ENCODE peak calls at places on chromosomes 12 and 14, in five cellular contexts. One of them, this sample, is unnamed.

GRCh38 chr14:68548194-68549056 is 244.4 kb downstream of the ZFP36L1 start:
- DNase-seq in CD8-positive, alpha-beta T cell: no peak
- DNase-seq in cardiac fibroblast: peak; percentile 99
- DNase-seq in choroid plexus epithelial cell: peak; percentile 97
- DNase-seq in spleen: no peak
- DNase-seq in this sample: no peak

GRCh38 chr14:97274626-97275025 is 477.4 kb downstream of the VRK1 start:
- DNase-seq in CD8-positive, alpha-beta T cell: no peak
- DNase-seq in cardiac fibroblast: no peak
- DNase-seq in spleen: no peak
- DNase-seq in choroid plexus epithelial cell: no peak
- DNase-seq in this sample: no peak

GRCh38 chr14:36553650-36554260 is 28.7 kb downstream of the NKX2-8 start:
- DNase-seq in CD8-positive, alpha-beta T cell: no peak
- DNase-seq in spleen: no peak
- DNase-seq in cardiac fibroblast: peak; percentile 68
- DNase-seq in choroid plexus epithelial cell: peak; percentile 80
- DNase-seq in this sample: no peak

GRCh38 chr12:130818381-130819247 is 20.4 kb downstream of the STX2 start:
- DNase-seq in choroid plexus epithelial cell: peak; percentile 25
- DNase-seq in CD8-positive, alpha-beta T cell: peak; percentile 61
- DNase-seq in spleen: peak; percentile 94
- DNase-seq in cardiac fibroblast: peak; percentile 38
- DNase-seq in this sample: peak; percentile 80

GRCh38 chr12:118377005-118377890 is 893 bp downstream of the SUDS3 start:
- DNase-seq in choroid plexus epithelial cell: no peak
- DNase-seq in cardiac fibroblast: no peak
- DNase-seq in spleen: no peak
- DNase-seq in CD8-positive, alpha-beta T cell: no peak
- DNase-seq in this sample: no peak

GRCh38 chr14:20848316-20848954 is 42.8 kb upstream of the RNASE3 start:
- DNase-seq in spleen: no peak
- DNase-seq in CD8-positive, alpha-beta T cell: no peak
- DNase-seq in cardiac fibroblast: peak; percentile 58
- DNase-seq in choroid plexus epithelial cell: peak; percentile 5
- DNase-seq in this sample: no peak

GRCh38 chr12:96132819-96133218 is 61.4 kb upstream of the ELK3 start:
- DNase-seq in CD8-positive, alpha-beta T cell: no peak
- DNase-seq in spleen: no peak
- DNase-seq in choroid plexus epithelial cell: no peak
- DNase-seq in cardiac fibroblast: no peak
- DNase-seq in this sample: no peak

GRCh38 chr14:62187265-62187664 is 425.0 kb downstream of the SNAPC1 start:
- DNase-seq in choroid plexus epithelial cell: no peak
- DNase-seq in spleen: no peak
- DNase-seq in cardiac fibroblast: no peak
- DNase-seq in CD8-positive, alpha-beta T cell: no peak
- DNase-seq in this sample: no peak

GRCh38 chr12:75208851-75209781 is 523 bp downstream of the KCNC2 start:
- DNase-seq in CD8-positive, alpha-beta T cell: no peak
- DNase-seq in choroid plexus epithelial cell: peak; percentile 41
- DNase-seq in spleen: peak; percentile 62
- DNase-seq in cardiac fibroblast: peak; percentile 35
- DNase-seq in this sample: no peak

GRCh38 chr14:93748208-93749080 is 39.8 kb downstream of the PRIMA1 start:
- DNase-seq in choroid plexus epithelial cell: no peak
- DNase-seq in spleen: no peak
- DNase-seq in CD8-positive, alpha-beta T cell: no peak
- DNase-seq in cardiac fibroblast: no peak
- DNase-seq in this sample: no peak

GRCh38 chr14:92677087-92677668 is 71.2 kb downstream of the LGMN start:
- DNase-seq in choroid plexus epithelial cell: no peak
- DNase-seq in spleen: peak; percentile 71
- DNase-seq in cardiac fibroblast: no peak
- DNase-seq in CD8-positive, alpha-beta T cell: peak; percentile 41
- DNase-seq in this sample: peak; percentile 70

GRCh38 chr14:23302290-23303225 is at the start of gene PPP1R3E:
- DNase-seq in cardiac fibroblast: peak; percentile 58
- DNase-seq in choroid plexus epithelial cell: peak; percentile 61
- DNase-seq in CD8-positive, alpha-beta T cell: peak; percentile 91
- DNase-seq in spleen: peak; percentile 97
- DNase-seq in this sample: peak; percentile 74

GRCh38 chr12:131867891-131868675 is 26.3 kb upstream of the ULK1 start:
- DNase-seq in CD8-positive, alpha-beta T cell: no peak
- DNase-seq in spleen: no peak
- DNase-seq in choroid plexus epithelial cell: no peak
- DNase-seq in cardiac fibroblast: no peak
- DNase-seq in this sample: no peak

GRCh38 chr14:28303248-28303647 is 463.3 kb upstream of the FOXG1 start:
- DNase-seq in CD8-positive, alpha-beta T cell: no peak
- DNase-seq in cardiac fibroblast: peak; percentile 65
- DNase-seq in choroid plexus epithelial cell: peak; percentile 41
- DNase-seq in spleen: no peak
- DNase-seq in this sample: no peak

GRCh38 chr12:65039306-65039705 is 81.8 kb downstream of the WIF1 start:
- DNase-seq in CD8-positive, alpha-beta T cell: no peak
- DNase-seq in choroid plexus epithelial cell: no peak
- DNase-seq in cardiac fibroblast: no peak
- DNase-seq in spleen: no peak
- DNase-seq in this sample: no peak

GRCh38 chr12:119748512-119748911 is 80.6 kb downstream of the PRKAB1 start:
- DNase-seq in CD8-positive, alpha-beta T cell: no peak
- DNase-seq in choroid plexus epithelial cell: no peak
- DNase-seq in spleen: no peak
- DNase-seq in cardiac fibroblast: peak; percentile 17
- DNase-seq in this sample: no peak

GRCh38 chr12:65881965-65882413 is 57.7 kb downstream of the HMGA2 start:
- DNase-seq in choroid plexus epithelial cell: peak; percentile 83
- DNase-seq in cardiac fibroblast: peak; percentile 61
- DNase-seq in spleen: peak; percentile 89
- DNase-seq in CD8-positive, alpha-beta T cell: no peak
- DNase-seq in this sample: no peak

GRCh38 chr12:49043241-49043640 is 17.4 kb downstream of the KMT2D start:
- DNase-seq in cardiac fibroblast: no peak
- DNase-seq in CD8-positive, alpha-beta T cell: no peak
- DNase-seq in spleen: no peak
- DNase-seq in choroid plexus epithelial cell: no peak
- DNase-seq in this sample: no peak

GRCh38 chr14:102498678-102499265 is 10.8 kb downstream of the ANKRD9 start:
- DNase-seq in spleen: no peak
- DNase-seq in cardiac fibroblast: no peak
- DNase-seq in CD8-positive, alpha-beta T cell: no peak
- DNase-seq in choroid plexus epithelial cell: no peak
- DNase-seq in this sample: no peak

GRCh38 chr12:14936224-14936861 is 2.0 kb downstream of the ERP27 start:
- DNase-seq in spleen: no peak
- DNase-seq in CD8-positive, alpha-beta T cell: no peak
- DNase-seq in choroid plexus epithelial cell: no peak
- DNase-seq in cardiac fibroblast: no peak
- DNase-seq in this sample: no peak
- TF ChIP-seq CTCF in spleen: no peak
- TF ChIP-seq CTCF in CD8-positive, alpha-beta T cell: no peak
- TF ChIP-seq CTCF in choroid plexus epithelial cell: peak; percentile 53
- TF ChIP-seq CTCF in cardiac fibroblast: peak; percentile 29
- TF ChIP-seq CTCF in this sample: no peak

GRCh38 chr12:106171117-106171750 is 32.5 kb upstream of the NUAK1 start:
- DNase-seq in cardiac fibroblast: no peak
- DNase-seq in spleen: no peak
- DNase-seq in choroid plexus epithelial cell: no peak
- DNase-seq in CD8-positive, alpha-beta T cell: no peak
- DNase-seq in this sample: no peak
- TF ChIP-seq CTCF in cardiac fibroblast: no peak
- TF ChIP-seq CTCF in spleen: no peak
- TF ChIP-seq CTCF in choroid plexus epithelial cell: peak; percentile 24
- TF ChIP-seq CTCF in CD8-positive, alpha-beta T cell: no peak
- TF ChIP-seq CTCF in this sample: no peak

DNA sequence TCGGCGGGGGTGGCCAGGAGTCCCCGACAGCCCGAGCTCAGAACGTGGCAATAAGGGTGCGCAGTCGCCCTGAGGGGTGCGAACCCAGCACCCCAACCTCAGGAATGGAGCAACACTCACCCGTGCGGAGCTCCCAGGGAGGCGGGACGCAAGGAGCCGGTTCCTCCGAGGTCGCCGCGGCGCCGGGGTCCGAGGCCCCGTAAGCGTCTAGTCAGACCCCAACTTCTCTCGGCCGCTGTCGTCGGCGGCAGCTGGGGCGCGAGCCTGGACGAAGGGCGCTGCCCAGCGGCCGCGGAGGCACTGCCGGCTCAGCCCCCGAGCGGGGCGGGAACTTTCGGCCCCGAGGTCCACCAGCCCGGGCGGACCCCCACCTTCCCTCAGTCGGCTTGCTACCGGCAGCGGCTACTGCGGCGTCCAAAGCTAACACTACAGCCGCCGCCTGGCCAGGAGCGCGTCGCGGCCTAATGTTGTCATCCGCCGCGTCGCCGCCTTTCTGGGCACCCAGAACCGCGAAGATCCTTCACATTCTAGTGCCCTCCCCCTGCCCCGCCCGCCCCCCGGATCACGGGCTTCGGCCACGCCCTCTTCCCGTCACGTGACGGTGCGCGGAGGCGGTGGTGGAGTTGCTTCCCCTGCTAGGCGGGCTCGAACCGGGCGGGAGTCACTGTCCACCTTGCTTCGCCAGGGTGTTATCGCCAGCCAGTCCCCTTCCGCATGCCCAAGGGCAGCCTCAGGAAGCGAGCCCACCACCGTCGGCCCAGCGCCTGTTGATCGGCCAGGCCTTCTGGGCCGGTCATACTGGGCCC is at the start of gene OSBPL8:
- DNase-seq in spleen: peak; percentile 100
- DNase-seq in CD8-positive, alpha-beta T cell: peak; percentile 94
- DNase-seq in cardiac fibroblast: peak; percentile 90
- DNase-seq in choroid plexus epithelial cell: peak; percentile 91
- DNase-seq in this sample: peak; percentile 96
- TF ChIP-seq CTCF in spleen: peak; percentile 39
- TF ChIP-seq CTCF in CD8-positive, alpha-beta T cell: no peak
- TF ChIP-seq CTCF in cardiac fibroblast: no peak
- TF ChIP-seq CTCF in choroid plexus epithelial cell: peak; percentile 6
- TF ChIP-seq CTCF in this sample: no peak

DNA sequence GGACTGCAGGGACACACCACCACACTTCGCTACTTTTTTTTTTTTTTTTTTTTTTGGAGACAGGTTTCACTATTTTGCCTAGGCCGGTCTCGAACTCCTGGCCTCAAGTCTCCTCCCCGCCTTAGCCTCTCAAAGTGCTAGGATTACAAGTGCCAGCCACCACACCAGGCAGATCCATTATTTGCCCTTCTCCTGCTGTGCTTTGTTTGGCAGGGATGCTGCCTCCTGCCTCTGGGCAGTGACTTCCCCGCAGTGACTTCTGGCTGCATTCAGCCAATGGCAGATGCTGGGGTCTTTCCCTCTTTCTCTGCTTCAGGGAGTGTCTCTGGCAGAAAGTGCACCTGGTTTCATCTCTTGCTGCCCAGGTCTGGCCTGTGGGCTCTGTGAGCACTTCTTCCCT is 6.7 kb upstream of the MORN3 start:
- DNase-seq in choroid plexus epithelial cell: no peak
- DNase-seq in cardiac fibroblast: no peak
- DNase-seq in spleen: no peak
- DNase-seq in CD8-positive, alpha-beta T cell: no peak
- DNase-seq in this sample: no peak
- TF ChIP-seq CTCF in choroid plexus epithelial cell: no peak
- TF ChIP-seq CTCF in cardiac fibroblast: no peak
- TF ChIP-seq CTCF in spleen: no peak
- TF ChIP-seq CTCF in CD8-positive, alpha-beta T cell: no peak
- TF ChIP-seq CTCF in this sample: no peak

GRCh38 chr14:70827366-70828151 is 18.2 kb upstream of the MAP3K9 start:
- DNase-seq in CD8-positive, alpha-beta T cell: no peak
- DNase-seq in cardiac fibroblast: peak; percentile 11
- DNase-seq in spleen: no peak
- DNase-seq in choroid plexus epithelial cell: peak; percentile 26
- DNase-seq in this sample: no peak
- TF ChIP-seq CTCF in CD8-positive, alpha-beta T cell: no peak
- TF ChIP-seq CTCF in cardiac fibroblast: no peak
- TF ChIP-seq CTCF in spleen: no peak
- TF ChIP-seq CTCF in choroid plexus epithelial cell: peak; percentile 34
- TF ChIP-seq CTCF in this sample: no peak

DNA sequence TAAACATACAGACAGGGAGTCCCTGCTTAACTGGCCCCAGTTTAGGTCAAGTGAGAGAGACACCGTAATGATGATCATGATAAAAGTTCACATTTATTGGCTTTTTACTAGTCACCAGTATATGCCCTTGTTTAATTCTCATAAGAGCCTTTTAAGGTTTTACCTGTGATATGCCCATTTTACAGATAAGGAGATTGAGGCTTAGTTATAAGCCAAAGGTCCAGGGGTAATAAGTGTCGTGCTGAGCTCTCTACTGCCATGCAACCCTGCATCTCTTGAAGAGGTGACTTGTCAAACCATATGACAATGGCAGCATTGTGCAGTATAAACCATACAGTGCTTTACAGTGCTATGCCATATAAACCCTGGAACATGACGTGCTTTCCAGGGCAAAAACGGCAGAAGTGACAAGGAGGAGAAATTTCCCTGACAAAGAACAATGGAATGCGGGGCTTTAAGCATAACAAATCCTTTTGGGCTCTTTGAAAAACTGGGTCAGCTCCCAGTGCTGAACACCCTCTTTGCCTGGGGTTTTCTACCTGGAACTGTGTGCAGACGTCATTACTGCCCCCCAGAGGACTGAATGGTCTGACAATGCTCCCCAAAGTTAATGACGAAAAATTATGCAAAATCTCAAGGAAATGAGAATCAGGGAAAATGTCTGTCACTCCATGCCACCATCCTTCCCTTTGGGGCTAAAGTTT is 59.7 kb upstream of the C14orf132 start:
- DNase-seq in choroid plexus epithelial cell: peak; percentile 1
- DNase-seq in cardiac fibroblast: no peak
- DNase-seq in spleen: no peak
- DNase-seq in CD8-positive, alpha-beta T cell: no peak
- DNase-seq in this sample: no peak
- TF ChIP-seq CTCF in choroid plexus epithelial cell: peak; percentile 16
- TF ChIP-seq CTCF in cardiac fibroblast: no peak
- TF ChIP-seq CTCF in spleen: no peak
- TF ChIP-seq CTCF in CD8-positive, alpha-beta T cell: no peak
- TF ChIP-seq CTCF in this sample: no peak

DNA sequence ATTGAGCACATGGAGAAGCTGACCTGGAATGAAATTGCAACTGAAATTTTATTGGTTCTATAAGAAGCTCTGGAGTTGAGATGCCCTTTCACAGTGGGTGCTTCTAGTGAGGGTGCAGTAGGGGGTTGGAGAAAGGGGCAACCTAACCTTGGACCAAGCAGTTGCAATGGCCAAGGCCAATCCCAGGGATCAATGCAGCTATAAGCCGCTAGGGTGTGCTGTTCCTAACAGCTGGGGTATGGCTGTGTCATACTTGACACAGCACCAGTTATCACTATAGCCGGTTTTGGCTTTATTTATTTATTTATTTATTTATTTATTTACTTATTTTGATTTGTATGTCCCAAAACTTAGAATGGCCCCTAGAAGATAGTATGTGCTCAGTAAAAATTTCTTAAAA is 505.9 kb downstream of the FLRT2 start:
- DNase-seq in cardiac fibroblast: peak; percentile 26
- DNase-seq in choroid plexus epithelial cell: peak; percentile 37
- DNase-seq in spleen: no peak
- DNase-seq in CD8-positive, alpha-beta T cell: no peak
- DNase-seq in this sample: no peak
- TF ChIP-seq CTCF in cardiac fibroblast: peak; percentile 31
- TF ChIP-seq CTCF in choroid plexus epithelial cell: peak; percentile 61
- TF ChIP-seq CTCF in spleen: no peak
- TF ChIP-seq CTCF in CD8-positive, alpha-beta T cell: no peak
- TF ChIP-seq CTCF in this sample: no peak